ENCODE peak calls at places on chromosome 22, in seven cellular contexts. One of them, this sample, is unnamed.
A peak's percentile ranks its signal among the peaks of the same experiment; 100 is the strongest.

GRCh38 chr22:47395481-47395880 is 633.0 kb downstream of the TBC1D22A start:
- DNase-seq in WERI-Rb-1: no peak
- DNase-seq in prostate gland: no peak
- DNase-seq in uterus: no peak
- DNase-seq in heart right ventricle: no peak
- DNase-seq in HCT116: no peak
- DNase-seq in CD8-positive, alpha-beta T cell: no peak
- DNase-seq in this sample: no peak

GRCh38 chr22:49259870-49260615 is 567.6 kb downstream of the BRD1 start:
- DNase-seq in WERI-Rb-1: no peak
- DNase-seq in prostate gland: no peak
- DNase-seq in uterus: no peak
- DNase-seq in heart right ventricle: no peak
- DNase-seq in HCT116: no peak
- DNase-seq in CD8-positive, alpha-beta T cell: no peak
- DNase-seq in this sample: no peak

GRCh38 chr22:46596032-46596441 is 24.1 kb upstream of the GRAMD4 start:
- DNase-seq in WERI-Rb-1: peak; percentile 85
- DNase-seq in prostate gland: no peak
- DNase-seq in uterus: no peak
- DNase-seq in heart right ventricle: peak; percentile 61
- DNase-seq in HCT116: no peak
- DNase-seq in CD8-positive, alpha-beta T cell: no peak
- DNase-seq in this sample: no peak

GRCh38 chr22:49214976-49215375 is 612.7 kb downstream of the BRD1 start:
- DNase-seq in WERI-Rb-1: no peak
- DNase-seq in prostate gland: no peak
- DNase-seq in uterus: peak; percentile 5
- DNase-seq in heart right ventricle: no peak
- DNase-seq in HCT116: no peak
- DNase-seq in CD8-positive, alpha-beta T cell: no peak
- DNase-seq in this sample: no peak

GRCh38 chr22:50640857-50641647 is 13.1 kb upstream of the ARSA start:
- DNase-seq in WERI-Rb-1: no peak
- DNase-seq in prostate gland: no peak
- DNase-seq in uterus: no peak
- DNase-seq in heart right ventricle: no peak
- DNase-seq in HCT116: no peak
- DNase-seq in CD8-positive, alpha-beta T cell: no peak
- DNase-seq in this sample: no peak

GRCh38 chr22:45460288-45461109 is 42.2 kb upstream of the FBLN1 start:
- DNase-seq in WERI-Rb-1: no peak
- DNase-seq in prostate gland: no peak
- DNase-seq in uterus: peak; percentile 84
- DNase-seq in heart right ventricle: peak; percentile 80
- DNase-seq in HCT116: no peak
- DNase-seq in CD8-positive, alpha-beta T cell: no peak
- DNase-seq in this sample: no peak

GRCh38 chr22:17787159-17788022 is 13.1 kb upstream of the BID start:
- DNase-seq in WERI-Rb-1: no peak
- DNase-seq in prostate gland: no peak
- DNase-seq in uterus: no peak
- DNase-seq in heart right ventricle: no peak
- DNase-seq in HCT116: no peak
- DNase-seq in CD8-positive, alpha-beta T cell: no peak
- DNase-seq in this sample: no peak

GRCh38 chr22:50148991-50149721 is 21.4 kb upstream of the PANX2 start:
- DNase-seq in WERI-Rb-1: peak; percentile 69
- DNase-seq in prostate gland: peak; percentile 59
- DNase-seq in uterus: no peak
- DNase-seq in heart right ventricle: peak; percentile 60
- DNase-seq in HCT116: peak; percentile 61
- DNase-seq in CD8-positive, alpha-beta T cell: peak; percentile 68
- DNase-seq in this sample: peak; percentile 91

GRCh38 chr22:42891696-42892095 is 34.6 kb upstream of the ARFGAP3 start:
- DNase-seq in WERI-Rb-1: no peak
- DNase-seq in prostate gland: no peak
- DNase-seq in uterus: no peak
- DNase-seq in heart right ventricle: no peak
- DNase-seq in HCT116: no peak
- DNase-seq in CD8-positive, alpha-beta T cell: no peak
- DNase-seq in this sample: no peak

GRCh38 chr22:17418890-17419324 is 49.6 kb downstream of the CECR2 start:
- DNase-seq in WERI-Rb-1: no peak
- DNase-seq in prostate gland: no peak
- DNase-seq in uterus: no peak
- DNase-seq in heart right ventricle: peak; percentile 39
- DNase-seq in HCT116: no peak
- DNase-seq in CD8-positive, alpha-beta T cell: no peak
- DNase-seq in this sample: no peak

GRCh38 chr22:45843030-45843429 is 133.9 kb downstream of the WNT7B start:
- DNase-seq in WERI-Rb-1: no peak
- DNase-seq in prostate gland: no peak
- DNase-seq in uterus: no peak
- DNase-seq in heart right ventricle: no peak
- DNase-seq in HCT116: no peak
- DNase-seq in CD8-positive, alpha-beta T cell: no peak
- DNase-seq in this sample: no peak

GRCh38 chr22:17705565-17706450 is 67.3 kb downstream of the BCL2L13 start:
- DNase-seq in WERI-Rb-1: no peak
- DNase-seq in prostate gland: no peak
- DNase-seq in uterus: no peak
- DNase-seq in heart right ventricle: no peak
- DNase-seq in HCT116: no peak
- DNase-seq in CD8-positive, alpha-beta T cell: no peak
- DNase-seq in this sample: peak; percentile 57

GRCh38 chr22:42330953-42331525 is 60.6 kb upstream of the TCF20 start:
- DNase-seq in WERI-Rb-1: no peak
- DNase-seq in prostate gland: no peak
- DNase-seq in uterus: no peak
- DNase-seq in heart right ventricle: no peak
- DNase-seq in HCT116: no peak
- DNase-seq in CD8-positive, alpha-beta T cell: no peak
- DNase-seq in this sample: no peak

GRCh38 chr22:46373838-46374662 is 38.5 kb downstream of the TRMU start:
- DNase-seq in WERI-Rb-1: no peak
- DNase-seq in prostate gland: no peak
- DNase-seq in uterus: no peak
- DNase-seq in heart right ventricle: peak; percentile 6
- DNase-seq in HCT116: no peak
- DNase-seq in CD8-positive, alpha-beta T cell: peak; percentile 43
- DNase-seq in this sample: no peak

GRCh38 chr22:45101828-45102227 is 61.9 kb upstream of the NUP50 start:
- DNase-seq in WERI-Rb-1: peak; percentile 78
- DNase-seq in prostate gland: peak; percentile 59
- DNase-seq in uterus: peak; percentile 31
- DNase-seq in heart right ventricle: no peak
- DNase-seq in HCT116: no peak
- DNase-seq in CD8-positive, alpha-beta T cell: no peak
- DNase-seq in this sample: no peak

GRCh38 chr22:43411040-43411919 is 534 bp upstream of the MPPED1 start:
- DNase-seq in WERI-Rb-1: no peak
- DNase-seq in prostate gland: no peak
- DNase-seq in uterus: no peak
- DNase-seq in heart right ventricle: no peak
- DNase-seq in HCT116: no peak
- DNase-seq in CD8-positive, alpha-beta T cell: no peak
- DNase-seq in this sample: no peak

GRCh38 chr22:21947040-21948014 is 5.3 kb downstream of the PPM1F start:
- DNase-seq in WERI-Rb-1: peak; percentile 33
- DNase-seq in prostate gland: no peak
- DNase-seq in uterus: no peak
- DNase-seq in heart right ventricle: no peak
- DNase-seq in HCT116: no peak
- DNase-seq in CD8-positive, alpha-beta T cell: no peak
- DNase-seq in this sample: no peak

GRCh38 chr22:45896153-45896951 is 80.6 kb downstream of the WNT7B start:
- DNase-seq in WERI-Rb-1: no peak
- DNase-seq in prostate gland: peak; percentile 92
- DNase-seq in uterus: no peak
- DNase-seq in heart right ventricle: peak; percentile 13
- DNase-seq in HCT116: no peak
- DNase-seq in CD8-positive, alpha-beta T cell: no peak
- DNase-seq in this sample: peak; percentile 58

GRCh38 chr22:48186121-48186790 is 1423.8 kb downstream of the TBC1D22A start:
- DNase-seq in WERI-Rb-1: no peak
- DNase-seq in prostate gland: no peak
- DNase-seq in uterus: peak; percentile 38
- DNase-seq in heart right ventricle: no peak
- DNase-seq in HCT116: no peak
- DNase-seq in CD8-positive, alpha-beta T cell: no peak
- DNase-seq in this sample: no peak

GRCh38 chr22:45358127-45358526 is 48.4 kb downstream of the FAM118A start:
- DNase-seq in WERI-Rb-1: no peak
- DNase-seq in prostate gland: no peak
- DNase-seq in uterus: no peak
- DNase-seq in heart right ventricle: no peak
- DNase-seq in HCT116: no peak
- DNase-seq in CD8-positive, alpha-beta T cell: no peak
- DNase-seq in this sample: no peak

GRCh38 chr22:49951986-49952896 is 8.3 kb upstream of the PIM3 start:
- DNase-seq in WERI-Rb-1: no peak
- DNase-seq in prostate gland: no peak
- DNase-seq in uterus: no peak
- DNase-seq in heart right ventricle: no peak
- DNase-seq in HCT116: no peak
- DNase-seq in CD8-positive, alpha-beta T cell: no peak
- DNase-seq in this sample: no peak

GRCh38 chr22:36014539-36015072 is 14.0 kb downstream of the RBFOX2 start:
- DNase-seq in WERI-Rb-1: no peak
- DNase-seq in prostate gland: no peak
- DNase-seq in uterus: no peak
- DNase-seq in heart right ventricle: no peak
- DNase-seq in HCT116: no peak
- DNase-seq in CD8-positive, alpha-beta T cell: no peak
- DNase-seq in this sample: no peak
- H3K27ac ChIP-seq in WERI-Rb-1: no peak overlapping the region
- H3K27ac ChIP-seq in prostate gland: no peak overlapping the region
- H3K27ac ChIP-seq in uterus: no peak overlapping the region
- H3K27ac ChIP-seq in heart right ventricle: no peak overlapping the region
- H3K27ac ChIP-seq in HCT116: no peak overlapping the region
- H3K27ac ChIP-seq in CD8-positive, alpha-beta T cell: no peak overlapping the region
- H3K27ac ChIP-seq in this sample: no peak overlapping the region

DNA sequence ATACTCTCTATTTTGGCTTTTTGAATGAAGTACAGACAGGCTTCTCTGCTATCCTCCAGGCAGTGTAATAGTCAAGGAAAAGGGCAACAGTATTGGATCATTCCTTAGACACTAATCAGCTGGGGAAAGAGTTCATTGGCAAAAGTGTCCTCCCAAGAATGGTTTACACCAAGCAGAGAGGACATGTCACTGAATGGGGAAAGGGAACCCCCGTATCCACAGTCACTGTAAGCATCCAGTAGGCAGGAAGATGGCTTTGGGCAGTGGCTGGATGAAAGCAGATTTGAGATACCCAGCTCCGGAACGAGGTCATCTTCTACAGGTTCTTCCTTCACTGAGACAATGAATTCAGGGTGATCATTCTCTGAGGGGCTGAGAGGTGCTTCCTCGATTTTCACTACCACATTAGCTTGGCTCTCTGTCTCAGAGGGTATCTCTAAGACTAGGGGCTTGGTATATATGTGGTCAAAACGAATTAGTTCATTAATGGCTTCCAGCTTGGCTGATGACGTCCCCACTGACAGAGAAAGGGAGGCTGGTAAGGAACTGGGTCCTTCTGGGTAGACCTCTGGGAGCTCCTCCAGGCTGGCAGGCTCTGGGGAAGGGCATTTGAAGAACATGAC is 5.2 kb downstream of the XBP1 start:
- DNase-seq in WERI-Rb-1: no peak
- DNase-seq in prostate gland: no peak
- DNase-seq in uterus: no peak
- DNase-seq in heart right ventricle: no peak
- DNase-seq in HCT116: no peak
- DNase-seq in CD8-positive, alpha-beta T cell: no peak
- DNase-seq in this sample: no peak
- H3K27ac ChIP-seq in WERI-Rb-1: no peak overlapping the region
- H3K27ac ChIP-seq in prostate gland: peak overlapping the region; percentile 11
- H3K27ac ChIP-seq in uterus: no peak overlapping the region
- H3K27ac ChIP-seq in heart right ventricle: peak overlapping the region; percentile 27
- H3K27ac ChIP-seq in HCT116: no peak overlapping the region
- H3K27ac ChIP-seq in CD8-positive, alpha-beta T cell: no peak overlapping the region
- H3K27ac ChIP-seq in this sample: no peak overlapping the region

DNA sequence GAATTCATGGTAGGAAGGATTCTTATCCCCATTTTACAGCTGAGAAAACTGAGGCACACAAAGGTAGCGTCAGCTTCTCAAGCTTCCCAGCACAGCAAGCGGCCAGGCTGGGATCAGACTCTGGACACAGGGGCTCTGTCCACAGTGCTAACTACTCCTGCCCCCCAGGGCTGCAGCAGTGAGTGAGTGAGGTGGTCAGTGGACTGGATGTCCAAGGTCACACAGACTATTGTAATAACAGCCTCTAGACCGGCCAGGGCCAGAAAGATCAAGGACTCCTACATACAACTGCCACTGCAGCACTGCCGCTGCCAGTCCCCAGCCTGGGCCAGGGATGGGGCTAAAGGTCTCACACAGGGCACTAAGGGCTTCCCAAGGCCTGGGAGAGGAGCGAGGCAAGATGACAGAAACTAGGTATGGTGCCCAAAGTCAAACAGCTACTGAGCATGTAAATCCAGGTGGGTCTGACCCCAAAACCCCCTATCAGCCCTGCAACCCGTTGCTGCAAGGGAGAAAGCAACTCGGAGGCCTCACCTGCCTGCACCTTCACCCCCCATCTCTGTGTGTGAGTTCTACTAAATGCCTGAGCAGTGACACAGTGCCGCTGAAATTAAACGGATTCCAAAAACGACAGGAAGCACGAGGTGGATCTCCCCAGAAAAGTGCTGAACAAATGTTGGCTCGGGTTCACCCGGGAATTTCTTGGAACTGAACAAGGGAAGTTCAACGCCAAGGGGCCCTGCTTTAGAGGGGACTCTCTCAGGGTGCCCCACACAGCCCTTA is 161.8 kb upstream of the GRK3 start:
- DNase-seq in WERI-Rb-1: no peak
- DNase-seq in prostate gland: peak; percentile 41
- DNase-seq in uterus: peak; percentile 44
- DNase-seq in heart right ventricle: no peak
- DNase-seq in HCT116: no peak
- DNase-seq in CD8-positive, alpha-beta T cell: no peak
- DNase-seq in this sample: no peak
- H3K27ac ChIP-seq in WERI-Rb-1: no peak overlapping the region
- H3K27ac ChIP-seq in prostate gland: peak overlapping the region; percentile 88
- H3K27ac ChIP-seq in uterus: peak overlapping the region; percentile 86
- H3K27ac ChIP-seq in heart right ventricle: peak overlapping the region; percentile 93
- H3K27ac ChIP-seq in HCT116: no peak overlapping the region
- H3K27ac ChIP-seq in CD8-positive, alpha-beta T cell: no peak overlapping the region
- H3K27ac ChIP-seq in this sample: peak overlapping the region; percentile 56

DNA sequence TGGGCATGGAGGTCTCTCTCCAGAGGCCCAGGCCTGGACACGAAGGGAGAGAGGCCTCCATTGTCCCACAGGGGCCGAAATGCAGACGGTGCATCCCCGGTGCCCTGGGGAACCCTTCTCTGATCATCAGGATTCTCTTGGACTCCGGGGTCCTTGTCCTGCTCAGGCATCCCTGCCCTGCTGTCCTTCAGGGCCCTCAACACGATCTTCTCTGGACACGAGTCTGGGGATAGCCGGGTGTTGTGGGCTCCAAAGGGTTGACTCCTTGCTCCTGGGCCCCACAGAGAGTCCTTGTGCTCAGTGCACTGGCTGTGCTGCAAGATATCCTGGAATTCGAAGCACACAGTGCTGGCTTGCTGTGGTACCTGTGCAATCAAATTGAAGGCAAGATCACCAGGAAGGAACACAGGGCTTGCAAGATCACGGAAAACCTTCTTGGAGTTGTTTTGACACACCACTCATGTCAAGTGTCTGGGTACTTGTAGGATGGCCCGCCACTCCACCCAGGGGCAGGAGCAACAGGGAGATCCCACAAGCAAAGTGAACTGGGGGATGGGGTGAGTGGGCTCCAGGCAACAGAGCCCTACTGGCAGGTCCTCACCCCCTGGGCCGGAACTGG is 61.3 kb upstream of the PRODH start:
- DNase-seq in WERI-Rb-1: no peak
- DNase-seq in prostate gland: no peak
- DNase-seq in uterus: no peak
- DNase-seq in heart right ventricle: no peak
- DNase-seq in HCT116: no peak
- DNase-seq in CD8-positive, alpha-beta T cell: no peak
- DNase-seq in this sample: no peak
- H3K27ac ChIP-seq in WERI-Rb-1: peak overlapping the region; percentile 62
- H3K27ac ChIP-seq in prostate gland: no peak overlapping the region
- H3K27ac ChIP-seq in uterus: no peak overlapping the region
- H3K27ac ChIP-seq in heart right ventricle: no peak overlapping the region
- H3K27ac ChIP-seq in HCT116: no peak overlapping the region
- H3K27ac ChIP-seq in CD8-positive, alpha-beta T cell: no peak overlapping the region
- H3K27ac ChIP-seq in this sample: no peak overlapping the region

This sample was measured in epithelial cell of prostate.